ENCODE peak calls at places on chromosomes 11 and 22, in nine cellular contexts. L, H, Z, I, Y, K, S, O and Q are unnamed samples.

GRCh38 chr11:35012467-35013191 is 96.2 kb downstream of the PDHX start:
- DNase-seq in L (no peak), H (no peak), Z (no peak), I (no peak), Y (peak), K (no peak), S (no peak), O (no peak), Q (no peak)

GRCh38 chr22:36610056-36610455 is 81.1 kb upstream of the EIF3D start:
- DNase-seq in L (no peak), H (no peak), Z (no peak), I (no peak), Y (no peak), K (no peak), S (no peak), O (no peak), Q (no peak)

GRCh38 chr11:110711776-110712642 is at the start of gene ARHGAP20:
- DNase-seq in L (peak), H (peak), Z (peak), I (no peak), Y (no peak), K (peak), S (peak), O (no peak), Q (no peak)

GRCh38 chr11:91435694-91436375 is 788.8 kb upstream of the FAT3 start:
- DNase-seq in L (no peak), H (no peak), Z (no peak), I (no peak), Y (no peak), K (no peak), S (no peak), O (no peak), Q (no peak)

GRCh38 chr11:109772846-109773400 is 320.3 kb upstream of the ZC3H12C start:
- DNase-seq in L (no peak), H (no peak), Z (no peak), I (no peak), Y (no peak), K (no peak), S (peak), O (no peak), Q (no peak)

GRCh38 chr11:112831969-112832368 is 129.3 kb upstream of the NCAM1 start:
- DNase-seq in L (no peak), H (no peak), Z (no peak), I (no peak), Y (no peak), K (no peak), S (no peak), O (no peak), Q (no peak)

GRCh38 chr22:33853200-33854097 is 66.8 kb downstream of the LARGE1 start:
- DNase-seq in L (no peak), H (peak), Z (peak), I (no peak), Y (no peak), K (peak), S (no peak), O (no peak), Q (no peak)

GRCh38 chr22:48167238-48167637 is 1404.8 kb downstream of the TBC1D22A start:
- DNase-seq in L (no peak), H (no peak), Z (no peak), I (no peak), Y (no peak), K (no peak), S (no peak), O (no peak), Q (no peak)

GRCh38 chr11:89491141-89491690 is at the start of gene NOX4:
- DNase-seq in L (no peak), H (peak), Z (peak), I (no peak), Y (no peak), K (peak), S (no peak), O (no peak), Q (no peak)

GRCh38 chr11:44110231-44110679 is 14.8 kb downstream of the EXT2 start:
- DNase-seq in L (no peak), H (no peak), Z (peak), I (no peak), Y (peak), K (peak), S (peak), O (peak), Q (peak)

GRCh38 chr11:73931039-73931645 is 19.7 kb upstream of the DNAJB13 start:
- DNase-seq in L (peak), H (peak), Z (peak), I (peak), Y (no peak), K (no peak), S (peak), O (no peak), Q (peak)

GRCh38 chr22:43566021-43566420 is 154.2 kb downstream of the MPPED1 start:
- DNase-seq in L (no peak), H (peak), Z (no peak), I (no peak), Y (no peak), K (no peak), S (no peak), O (no peak), Q (no peak)

GRCh38 chr11:99446400-99446799 is 425.7 kb downstream of the CNTN5 start:
- DNase-seq in L (no peak), H (no peak), Z (no peak), I (no peak), Y (no peak), K (no peak), S (no peak), O (no peak), Q (no peak)

GRCh38 chr22:47134222-47134621 is 371.8 kb downstream of the TBC1D22A start:
- DNase-seq in L (no peak), H (no peak), Z (no peak), I (no peak), Y (no peak), K (no peak), S (no peak), O (no peak), Q (no peak)

GRCh38 chr22:16774911-16775529 is 50.2 kb downstream of the XKR3 start:
- DNase-seq in L (peak), H (no peak), Z (peak), I (no peak), Y (no peak), K (no peak), S (no peak), O (no peak), Q (peak)

GRCh38 chr11:6567371-6567745 is 36.1 kb downstream of the RRP8 start:
- DNase-seq in L (no peak), H (no peak), Z (no peak), I (no peak), Y (no peak), K (no peak), S (no peak), O (no peak), Q (no peak)

GRCh38 chr11:113316251-113316650 is 1.9 kb downstream of the TTC12 start:
- DNase-seq in L (no peak), H (no peak), Z (no peak), I (no peak), Y (no peak), K (no peak), S (no peak), O (no peak), Q (no peak)

GRCh38 chr11:108632041-108632440 is 32.8 kb upstream of the DDX10 start:
- DNase-seq in L (no peak), H (peak), Z (no peak), I (no peak), Y (no peak), K (no peak), S (no peak), O (no peak), Q (no peak)

GRCh38 chr11:122020902-122021301 is 95.1 kb downstream of the BLID start:
- DNase-seq in L (no peak), H (no peak), Z (no peak), I (no peak), Y (no peak), K (no peak), S (no peak), O (no peak), Q (no peak)

GRCh38 chr22:48338793-48339705 is 1488.6 kb downstream of the BRD1 start:
- DNase-seq in L (no peak), H (no peak), Z (no peak), I (no peak), Y (no peak), K (no peak), S (no peak), O (no peak), Q (no peak)